ENCODE peak calls at places on chromosomes 6 and 20, in four cellular contexts. One of them, this sample, is unnamed.

GRCh38 chr6:74068945-74069570 is 373.1 kb downstream of the CD109 start:
- DNase-seq in lower lobe of right lung: no peak
- DNase-seq in nephron progenitor cell: no peak
- DNase-seq in endothelial cell: no peak
- DNase-seq in this sample: peak; percentile 39

GRCh38 chr6:10569392-10570127 is 48.4 kb downstream of the GCNT2 start:
- DNase-seq in lower lobe of right lung: no peak
- DNase-seq in nephron progenitor cell: no peak
- DNase-seq in endothelial cell: no peak
- DNase-seq in this sample: no peak

GRCh38 chr20:62143976-62144825 is 632 bp downstream of the SS18L1 start:
- DNase-seq in lower lobe of right lung: peak; percentile 76
- DNase-seq in nephron progenitor cell: peak; percentile 54
- DNase-seq in endothelial cell: peak; percentile 53
- DNase-seq in this sample: peak; percentile 59

GRCh38 chr20:13231031-13231752 is 10.1 kb downstream of the ISM1 start:
- DNase-seq in lower lobe of right lung: no peak
- DNase-seq in nephron progenitor cell: no peak
- DNase-seq in endothelial cell: peak; percentile 12
- DNase-seq in this sample: no peak

GRCh38 chr6:169843110-169843509 is 91.7 kb downstream of the ERMARD start:
- DNase-seq in lower lobe of right lung: no peak
- DNase-seq in nephron progenitor cell: no peak
- DNase-seq in endothelial cell: no peak
- DNase-seq in this sample: no peak

GRCh38 chr6:10136636-10137035 is 278.2 kb downstream of the TFAP2A start:
- DNase-seq in lower lobe of right lung: no peak
- DNase-seq in nephron progenitor cell: no peak
- DNase-seq in endothelial cell: no peak
- DNase-seq in this sample: no peak

GRCh38 chr6:167919349-167919748 is 78.1 kb upstream of the KIF25 start:
- DNase-seq in lower lobe of right lung: no peak
- DNase-seq in nephron progenitor cell: no peak
- DNase-seq in endothelial cell: no peak
- DNase-seq in this sample: no peak

GRCh38 chr20:64114356-64114971 is 7.1 kb upstream of the NPBWR2 start:
- DNase-seq in lower lobe of right lung: no peak
- DNase-seq in nephron progenitor cell: no peak
- DNase-seq in endothelial cell: no peak
- DNase-seq in this sample: peak; percentile 34

GRCh38 chr6:108168501-108168979 is 2.7 kb downstream of the NR2E1 start:
- DNase-seq in lower lobe of right lung: peak; percentile 65
- DNase-seq in nephron progenitor cell: peak; percentile 70
- DNase-seq in endothelial cell: peak; percentile 73
- DNase-seq in this sample: peak; percentile 61

GRCh38 chr6:156787569-156788492 is 10.7 kb downstream of the ARID1B start:
- DNase-seq in lower lobe of right lung: no peak
- DNase-seq in nephron progenitor cell: no peak
- DNase-seq in endothelial cell: no peak
- DNase-seq in this sample: no peak

GRCh38 chr6:3293271-3294155 is 34.8 kb downstream of the PSMG4 start:
- DNase-seq in lower lobe of right lung: no peak
- DNase-seq in nephron progenitor cell: no peak
- DNase-seq in endothelial cell: no peak
- DNase-seq in this sample: no peak

GRCh38 chr6:22765015-22765414 is 195.6 kb downstream of the HDGFL1 start:
- DNase-seq in lower lobe of right lung: no peak
- DNase-seq in nephron progenitor cell: no peak
- DNase-seq in endothelial cell: no peak
- DNase-seq in this sample: no peak

GRCh38 chr20:35226775-35227681 is 538 bp downstream of the MMP24 start:
- DNase-seq in lower lobe of right lung: peak; percentile 58
- DNase-seq in nephron progenitor cell: peak; percentile 93
- DNase-seq in endothelial cell: peak; percentile 79
- DNase-seq in this sample: peak; percentile 66

GRCh38 chr20:31560900-31561598 is 44.0 kb upstream of the ID1 start:
- DNase-seq in lower lobe of right lung: no peak
- DNase-seq in nephron progenitor cell: no peak
- DNase-seq in endothelial cell: no peak
- DNase-seq in this sample: no peak

DNA sequence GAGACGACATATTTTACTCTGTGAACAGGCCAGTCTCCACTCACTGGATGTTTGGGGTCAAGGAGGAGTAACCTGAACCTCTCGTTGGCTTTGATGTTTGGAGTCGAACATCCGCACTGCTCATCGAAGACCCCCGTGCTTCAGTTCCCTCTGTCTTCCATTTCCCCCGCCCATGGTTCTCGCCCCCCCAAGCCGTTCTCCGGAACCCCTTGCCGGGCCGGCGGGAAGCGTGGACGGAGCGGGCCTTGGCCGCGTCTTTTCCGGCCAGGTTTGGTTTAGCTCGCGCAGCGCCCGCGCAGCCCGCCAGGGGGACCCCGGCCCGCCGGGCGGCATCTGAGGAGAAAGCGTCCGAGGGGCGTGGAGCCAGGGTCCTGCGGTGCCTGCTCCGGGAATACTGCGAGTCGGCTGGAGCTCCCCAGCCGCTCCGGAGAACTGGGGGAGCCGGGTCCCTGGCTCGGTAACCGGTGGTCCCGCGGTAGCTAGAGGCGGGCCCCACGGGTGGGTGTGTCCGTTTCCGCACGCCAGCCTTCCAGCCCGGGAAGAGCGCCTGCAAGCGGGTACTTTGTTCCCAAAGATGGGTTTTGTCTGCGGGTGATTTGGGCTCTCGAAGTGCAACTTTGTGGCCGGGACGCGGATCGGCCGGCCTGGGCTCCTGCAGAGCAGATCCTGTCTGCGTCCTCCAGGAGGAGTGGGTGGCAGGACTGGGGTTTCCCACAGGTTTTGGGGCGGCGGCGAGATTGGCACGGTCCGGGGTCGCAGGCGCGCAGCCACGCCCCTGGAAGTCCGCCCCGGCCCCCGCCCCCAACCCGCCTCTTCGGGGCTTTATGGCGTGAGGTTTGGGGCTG is 429 bp upstream of the TMEM200A start:
- DNase-seq in lower lobe of right lung: peak; percentile 58
- DNase-seq in nephron progenitor cell: peak; percentile 89
- DNase-seq in endothelial cell: peak; percentile 91
- DNase-seq in this sample: peak; percentile 89
- TF ChIP-seq CTCF in lower lobe of right lung: peak; percentile 64
- TF ChIP-seq CTCF in nephron progenitor cell: peak; percentile 76
- TF ChIP-seq CTCF in endothelial cell: peak; percentile 91
- TF ChIP-seq CTCF in this sample: peak; percentile 93

DNA sequence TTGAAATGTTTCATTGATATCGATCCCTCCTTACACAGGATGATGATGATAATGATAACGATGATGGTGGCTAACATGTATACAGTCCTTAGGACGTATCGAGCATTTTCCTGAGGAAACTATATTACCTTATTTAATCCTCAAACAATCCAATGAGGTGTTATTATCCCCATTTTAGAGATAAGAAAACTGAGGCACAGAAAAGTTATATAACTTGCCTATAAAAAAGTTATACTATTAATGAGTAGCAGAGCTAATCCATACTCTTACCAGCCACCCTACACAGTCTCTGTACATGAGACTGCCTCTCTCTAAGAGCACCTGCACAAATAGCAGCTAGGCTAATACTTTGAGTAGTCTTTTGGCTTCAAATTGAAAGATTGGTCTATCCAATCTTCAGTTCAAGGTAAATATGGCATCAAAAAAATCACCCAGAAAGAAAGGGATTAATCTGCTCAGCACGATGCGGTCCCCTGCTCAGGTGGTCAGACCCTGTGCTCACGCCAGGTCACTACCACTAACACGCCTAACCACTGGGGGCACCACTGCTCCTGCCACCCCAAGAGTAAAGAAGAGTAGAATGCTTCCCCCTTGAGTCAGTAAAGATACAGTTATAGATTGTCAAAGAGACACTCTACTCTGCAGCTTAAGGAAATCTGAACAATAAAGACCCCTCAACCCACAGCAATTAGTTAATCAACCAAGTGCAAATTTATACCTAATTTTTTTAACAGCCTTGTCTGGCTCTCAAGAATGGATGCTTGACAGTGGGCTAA is 15.0 kb downstream of the GABBR1 start:
- DNase-seq in lower lobe of right lung: no peak
- DNase-seq in nephron progenitor cell: no peak
- DNase-seq in endothelial cell: peak; percentile 23
- DNase-seq in this sample: no peak
- TF ChIP-seq CTCF in lower lobe of right lung: no peak
- TF ChIP-seq CTCF in nephron progenitor cell: no peak
- TF ChIP-seq CTCF in endothelial cell: peak; percentile 39
- TF ChIP-seq CTCF in this sample: no peak

GRCh38 chr6:117829594-117830319 is 77.3 kb upstream of the SLC35F1 start:
- DNase-seq in lower lobe of right lung: no peak
- DNase-seq in nephron progenitor cell: peak; percentile 67
- DNase-seq in endothelial cell: peak; percentile 65
- DNase-seq in this sample: peak; percentile 54
- TF ChIP-seq CTCF in lower lobe of right lung: no peak
- TF ChIP-seq CTCF in nephron progenitor cell: peak; percentile 57
- TF ChIP-seq CTCF in endothelial cell: peak; percentile 57
- TF ChIP-seq CTCF in this sample: peak; percentile 40

DNA sequence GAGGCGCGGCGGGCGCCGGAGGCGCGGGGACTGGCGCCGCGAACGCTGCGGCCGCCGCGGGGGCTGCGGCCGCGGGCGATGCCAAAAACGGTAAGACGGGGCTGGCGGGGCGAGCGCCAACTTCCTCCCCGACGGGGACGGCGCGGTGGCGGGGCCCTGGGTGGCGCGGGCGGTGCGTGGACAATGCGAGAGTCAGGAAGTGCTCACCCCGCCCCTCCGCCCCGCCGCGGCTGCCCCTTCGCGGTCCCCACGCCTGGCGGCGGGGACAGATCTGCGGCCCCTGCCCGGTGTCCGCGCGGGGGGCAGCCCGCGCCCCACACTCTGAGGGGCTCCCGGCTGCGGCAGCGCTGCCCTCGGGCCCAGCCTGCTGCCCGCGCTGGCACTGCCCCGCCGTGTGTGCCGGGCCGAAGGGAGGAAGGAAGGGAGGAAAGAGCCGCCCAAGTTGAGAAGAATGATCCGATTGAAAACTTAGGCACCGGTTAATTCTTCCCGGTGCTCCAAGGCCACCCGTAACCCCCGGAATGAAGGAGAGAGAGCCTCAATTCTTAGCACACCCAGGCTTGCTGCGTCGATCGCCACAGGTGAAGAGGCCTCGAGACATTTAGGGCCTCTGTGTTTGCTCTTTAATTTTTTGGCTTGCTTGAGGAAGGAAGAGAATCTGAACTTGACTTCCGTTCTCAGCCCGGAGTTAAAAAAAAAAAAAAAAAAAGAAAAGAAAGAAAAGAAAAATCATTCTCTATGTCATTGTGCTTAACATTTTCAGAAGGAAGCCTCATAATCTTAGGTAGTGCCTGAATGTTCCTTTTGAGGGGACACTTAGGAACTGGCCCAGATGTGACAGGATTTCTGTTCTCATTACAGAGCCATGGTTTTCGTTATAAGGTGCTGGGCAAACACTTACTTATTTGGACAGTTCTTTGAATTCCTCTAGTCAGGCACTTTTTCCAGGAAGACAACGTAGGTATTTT is 982 bp downstream of the HECA start:
- DNase-seq in lower lobe of right lung: peak; percentile 87
- DNase-seq in nephron progenitor cell: peak; percentile 67
- DNase-seq in endothelial cell: peak; percentile 46
- DNase-seq in this sample: peak; percentile 61
- TF ChIP-seq CTCF in lower lobe of right lung: no peak
- TF ChIP-seq CTCF in nephron progenitor cell: no peak
- TF ChIP-seq CTCF in endothelial cell: no peak
- TF ChIP-seq CTCF in this sample: no peak

GRCh38 chr6:33053230-33053629 is 20.2 kb downstream of the HLA-DPA1 start:
- DNase-seq in lower lobe of right lung: no peak
- DNase-seq in nephron progenitor cell: no peak
- DNase-seq in endothelial cell: no peak
- DNase-seq in this sample: no peak

GRCh38 chr6:33052627-33053026 is 20.8 kb downstream of the HLA-DPA1 start:
- DNase-seq in lower lobe of right lung: no peak
- DNase-seq in nephron progenitor cell: no peak
- DNase-seq in endothelial cell: no peak
- DNase-seq in this sample: no peak

GRCh38 chr6:33050013-33050800 is 23.2 kb downstream of the HLA-DPA1 start:
- DNase-seq in lower lobe of right lung: no peak
- DNase-seq in nephron progenitor cell: no peak
- DNase-seq in endothelial cell: no peak
- DNase-seq in this sample: no peak

DNA sequence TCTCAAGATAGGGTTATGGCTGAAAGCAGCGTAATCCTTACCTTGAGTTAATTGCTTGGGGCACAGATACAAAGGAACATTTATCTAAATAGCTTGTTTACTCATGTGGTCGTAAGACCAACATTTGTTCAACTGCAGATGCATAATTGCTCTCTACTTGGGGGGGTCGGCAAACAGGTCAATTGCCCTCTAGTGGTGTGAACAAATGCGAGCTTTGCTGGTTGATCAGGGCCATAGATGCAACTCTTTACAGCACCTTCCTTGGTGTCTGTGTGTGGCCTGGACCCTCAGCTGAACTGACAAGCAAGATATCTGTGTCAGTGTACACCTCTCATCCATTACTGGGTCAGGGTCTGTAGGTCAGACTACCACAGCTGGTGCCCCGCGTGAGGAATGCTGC is 24.1 kb downstream of the HLA-DPA1 start:
- DNase-seq in lower lobe of right lung: no peak
- DNase-seq in nephron progenitor cell: no peak
- DNase-seq in endothelial cell: no peak
- DNase-seq in this sample: no peak
- TF ChIP-seq CTCF in lower lobe of right lung: peak; percentile 20
- TF ChIP-seq CTCF in nephron progenitor cell: no peak
- TF ChIP-seq CTCF in endothelial cell: no peak
- TF ChIP-seq CTCF in this sample: no peak

GRCh38 chr6:15265787-15266186 is 19.9 kb downstream of the JARID2 start:
- DNase-seq in lower lobe of right lung: no peak
- DNase-seq in nephron progenitor cell: no peak
- DNase-seq in endothelial cell: no peak
- DNase-seq in this sample: no peak
- TF ChIP-seq CTCF in lower lobe of right lung: no peak
- TF ChIP-seq CTCF in nephron progenitor cell: no peak
- TF ChIP-seq CTCF in endothelial cell: no peak
- TF ChIP-seq CTCF in this sample: no peak